ENCODE peak calls at places on chromosomes 16 and 17, in seven cellular contexts. One of them, this sample, is unnamed.

GRCh38 chr16:10738231-10739077 is 5.2 kb upstream of the NUBP1 start:
- DNase-seq in hepatocyte: peak; percentile 52
- DNase-seq in ovary: peak; percentile 37
- DNase-seq in sigmoid colon: peak; percentile 86
- DNase-seq in cardiac muscle cell: peak; percentile 74
- DNase-seq in IMR-90: peak; percentile 78
- DNase-seq in psoas muscle: peak; percentile 87
- DNase-seq in this sample: no peak

GRCh38 chr17:83185023-83186002 is 105.9 kb downstream of the METRNL start:
- DNase-seq in IMR-90: no peak
- DNase-seq in sigmoid colon: peak; percentile 63
- DNase-seq in ovary: no peak
- DNase-seq in hepatocyte: no peak
- DNase-seq in psoas muscle: no peak
- DNase-seq in cardiac muscle cell: no peak
- DNase-seq in this sample: no peak

GRCh38 chr16:23691483-23692189 is 12.9 kb downstream of the PLK1 start:
- DNase-seq in cardiac muscle cell: peak; percentile 35
- DNase-seq in ovary: no peak
- DNase-seq in psoas muscle: no peak
- DNase-seq in hepatocyte: no peak
- DNase-seq in IMR-90: no peak
- DNase-seq in sigmoid colon: no peak
- DNase-seq in this sample: no peak

GRCh38 chr17:28897769-28898259 is 281 bp upstream of the FLOT2 start:
- DNase-seq in psoas muscle: no peak
- DNase-seq in IMR-90: no peak
- DNase-seq in sigmoid colon: peak; percentile 79
- DNase-seq in hepatocyte: no peak
- DNase-seq in cardiac muscle cell: no peak
- DNase-seq in ovary: no peak
- DNase-seq in this sample: peak; percentile 28

GRCh38 chr17:72387487-72387886 is 266.7 kb downstream of the SOX9 start:
- DNase-seq in cardiac muscle cell: peak; percentile 85
- DNase-seq in psoas muscle: no peak
- DNase-seq in hepatocyte: peak; percentile 57
- DNase-seq in ovary: no peak
- DNase-seq in IMR-90: peak; percentile 96
- DNase-seq in sigmoid colon: no peak
- DNase-seq in this sample: peak; percentile 86

GRCh38 chr17:21495281-21495680 is 119.1 kb downstream of the KCNJ12 start:
- DNase-seq in psoas muscle: no peak
- DNase-seq in sigmoid colon: no peak
- DNase-seq in IMR-90: no peak
- DNase-seq in cardiac muscle cell: no peak
- DNase-seq in hepatocyte: no peak
- DNase-seq in ovary: no peak
- DNase-seq in this sample: no peak

GRCh38 chr17:83065660-83066542 is 13.5 kb upstream of the METRNL start:
- DNase-seq in sigmoid colon: peak; percentile 39
- DNase-seq in IMR-90: no peak
- DNase-seq in psoas muscle: no peak
- DNase-seq in ovary: peak; percentile 17
- DNase-seq in cardiac muscle cell: no peak
- DNase-seq in hepatocyte: no peak
- DNase-seq in this sample: no peak

GRCh38 chr17:57293077-57293476 is 36.8 kb downstream of the MSI2 start:
- DNase-seq in sigmoid colon: no peak
- DNase-seq in psoas muscle: no peak
- DNase-seq in cardiac muscle cell: no peak
- DNase-seq in ovary: no peak
- DNase-seq in IMR-90: no peak
- DNase-seq in hepatocyte: peak; percentile 62
- DNase-seq in this sample: no peak

GRCh38 chr16:4787068-4787467 is 1.1 kb downstream of the SEPTIN12 start:
- DNase-seq in cardiac muscle cell: no peak
- DNase-seq in psoas muscle: no peak
- DNase-seq in IMR-90: no peak
- DNase-seq in ovary: no peak
- DNase-seq in hepatocyte: no peak
- DNase-seq in sigmoid colon: no peak
- DNase-seq in this sample: no peak
- TF ChIP-seq CTCF in cardiac muscle cell: no peak
- TF ChIP-seq CTCF in psoas muscle: no peak
- TF ChIP-seq CTCF in IMR-90: no peak
- TF ChIP-seq CTCF in ovary: no peak
- TF ChIP-seq CTCF in hepatocyte: no peak
- TF ChIP-seq CTCF in sigmoid colon: no peak
- TF ChIP-seq CTCF in this sample: no peak

GRCh38 chr17:7285679-7286078 is 4.2 kb downstream of the SLC2A4 start:
- DNase-seq in psoas muscle: no peak
- DNase-seq in IMR-90: no peak
- DNase-seq in ovary: no peak
- DNase-seq in cardiac muscle cell: no peak
- DNase-seq in hepatocyte: no peak
- DNase-seq in sigmoid colon: no peak
- DNase-seq in this sample: no peak
- H3K4me1 ChIP-seq in psoas muscle: peaks cover 30% of the 10 kb centered on the region
- H3K4me1 ChIP-seq in IMR-90: peaks cover 2% of the 10 kb centered on the region
- H3K4me1 ChIP-seq in ovary: peaks cover 6% of the 10 kb centered on the region
- H3K4me1 ChIP-seq in cardiac muscle cell: peaks cover 2% of the 10 kb centered on the region
- H3K4me1 ChIP-seq in hepatocyte: peaks cover 13% of the 10 kb centered on the region
- H3K4me1 ChIP-seq in sigmoid colon: peaks cover 57% of the 10 kb centered on the region
- H3K4me1 ChIP-seq in this sample: peaks cover 17% of the 10 kb centered on the region

DNA sequence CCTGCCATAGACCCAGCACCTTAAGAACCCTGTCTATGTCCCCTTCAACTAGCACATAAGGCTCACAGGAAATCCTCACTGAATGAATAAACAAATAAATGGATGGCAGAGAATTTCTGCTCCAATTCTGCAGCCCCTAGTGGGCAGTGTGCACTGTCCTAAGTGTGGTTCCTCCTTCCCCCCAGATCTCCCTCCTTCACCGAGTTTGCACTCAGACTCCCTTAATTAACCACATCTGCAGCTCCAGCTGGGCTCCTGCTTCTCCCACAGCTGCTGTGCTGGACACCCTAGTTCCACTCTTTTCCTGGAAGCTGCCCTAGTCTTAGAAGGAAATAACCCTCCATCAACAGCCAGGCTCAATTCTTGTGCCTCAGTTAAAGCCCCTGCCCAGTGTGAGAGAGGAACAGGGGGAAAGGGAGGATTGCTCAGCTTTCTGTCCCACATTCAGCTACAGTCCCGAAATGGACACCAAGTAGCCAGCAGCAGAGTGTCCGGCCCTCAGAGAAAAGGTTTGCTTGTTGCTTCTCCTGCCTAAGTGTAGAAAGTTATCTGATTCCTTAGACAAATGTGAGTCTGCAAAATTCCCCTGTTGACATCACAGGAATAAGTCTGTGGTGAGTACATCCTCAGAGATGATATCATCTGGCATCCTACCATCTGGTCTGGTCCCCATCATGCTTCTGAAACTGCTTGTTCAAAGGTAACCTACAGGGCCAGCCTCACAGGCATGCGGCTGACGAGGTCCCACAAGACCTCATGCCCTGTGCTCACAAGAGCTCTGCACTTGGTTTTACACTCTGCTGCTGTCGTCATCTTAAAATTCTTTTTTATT is 12.3 kb downstream of the LRRC3C start:
- DNase-seq in cardiac muscle cell: peak; percentile 72
- DNase-seq in sigmoid colon: no peak
- DNase-seq in IMR-90: peak; percentile 98
- DNase-seq in hepatocyte: peak; percentile 68
- DNase-seq in psoas muscle: no peak
- DNase-seq in ovary: no peak
- DNase-seq in this sample: no peak
- TF ChIP-seq CTCF in cardiac muscle cell: peak; percentile 58
- TF ChIP-seq CTCF in sigmoid colon: no peak
- TF ChIP-seq CTCF in IMR-90: peak; percentile 66
- TF ChIP-seq CTCF in hepatocyte: peak; percentile 47
- TF ChIP-seq CTCF in psoas muscle: peak; percentile 10
- TF ChIP-seq CTCF in ovary: no peak
- TF ChIP-seq CTCF in this sample: no peak

DNA sequence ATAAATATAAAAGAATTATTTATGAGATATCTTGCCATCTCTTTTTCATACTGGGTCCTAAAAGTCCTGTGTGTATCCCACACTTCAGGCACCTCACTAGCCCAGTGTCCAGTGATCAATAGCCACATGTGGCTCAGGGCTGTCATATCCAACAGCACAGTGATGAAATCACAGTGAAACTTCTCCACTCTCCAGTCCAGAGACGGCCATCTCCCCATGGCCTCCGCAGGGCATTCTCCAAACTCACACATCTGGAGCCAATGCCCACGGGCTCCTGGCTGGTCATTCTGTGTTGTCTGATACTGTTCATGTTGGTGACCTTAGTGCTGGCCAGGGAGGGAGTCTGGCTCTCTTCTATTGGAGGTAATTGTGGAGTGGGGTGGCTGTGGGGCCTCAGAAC is 125.2 kb upstream of the SDK2 start:
- DNase-seq in IMR-90: no peak
- DNase-seq in sigmoid colon: no peak
- DNase-seq in cardiac muscle cell: no peak
- DNase-seq in psoas muscle: no peak
- DNase-seq in ovary: no peak
- DNase-seq in hepatocyte: no peak
- DNase-seq in this sample: no peak
- H3K4me1 ChIP-seq in IMR-90: no peaks in the 10 kb centered on the region
- H3K4me1 ChIP-seq in sigmoid colon: peaks cover 14% of the 10 kb centered on the region
- H3K4me1 ChIP-seq in cardiac muscle cell: no peaks in the 10 kb centered on the region
- H3K4me1 ChIP-seq in psoas muscle: no peaks in the 10 kb centered on the region
- H3K4me1 ChIP-seq in ovary: peaks cover 3% of the 10 kb centered on the region
- H3K4me1 ChIP-seq in hepatocyte: peaks cover 7% of the 10 kb centered on the region
- H3K4me1 ChIP-seq in this sample: no peaks in the 10 kb centered on the region

GRCh38 chr17:81403671-81404534 is 8.6 kb downstream of the BAHCC1 start:
- DNase-seq in psoas muscle: peak; percentile 43
- DNase-seq in hepatocyte: no peak
- DNase-seq in ovary: no peak
- DNase-seq in cardiac muscle cell: no peak
- DNase-seq in IMR-90: no peak
- DNase-seq in sigmoid colon: no peak
- DNase-seq in this sample: peak; percentile 71
- TF ChIP-seq CTCF in psoas muscle: no peak
- TF ChIP-seq CTCF in hepatocyte: no peak
- TF ChIP-seq CTCF in ovary: no peak
- TF ChIP-seq CTCF in cardiac muscle cell: no peak
- TF ChIP-seq CTCF in IMR-90: no peak
- TF ChIP-seq CTCF in sigmoid colon: no peak
- TF ChIP-seq CTCF in this sample: no peak

GRCh38 chr16:11794447-11794846 is 2.6 kb downstream of the ZC3H7A start:
- DNase-seq in cardiac muscle cell: no peak
- DNase-seq in hepatocyte: no peak
- DNase-seq in ovary: no peak
- DNase-seq in sigmoid colon: no peak
- DNase-seq in psoas muscle: no peak
- DNase-seq in IMR-90: no peak
- DNase-seq in this sample: no peak
- H3K4me1 ChIP-seq in cardiac muscle cell: peaks cover 60% of the 10 kb centered on the region
- H3K4me1 ChIP-seq in hepatocyte: peaks cover 63% of the 10 kb centered on the region
- H3K4me1 ChIP-seq in ovary: peaks cover 11% of the 10 kb centered on the region
- H3K4me1 ChIP-seq in sigmoid colon: peaks cover 62% of the 10 kb centered on the region
- H3K4me1 ChIP-seq in psoas muscle: peaks cover 72% of the 10 kb centered on the region
- H3K4me1 ChIP-seq in IMR-90: peaks cover 21% of the 10 kb centered on the region
- H3K4me1 ChIP-seq in this sample: peaks cover 19% of the 10 kb centered on the region

GRCh38 chr17:75182569-75183436 is at the start of gene SUMO2:
- DNase-seq in cardiac muscle cell: peak; percentile 98
- DNase-seq in psoas muscle: peak; percentile 95
- DNase-seq in hepatocyte: peak; percentile 98
- DNase-seq in ovary: peak; percentile 98
- DNase-seq in sigmoid colon: peak; percentile 97
- DNase-seq in IMR-90: peak; percentile 94
- DNase-seq in this sample: peak; percentile 97
- TF ChIP-seq CTCF in cardiac muscle cell: peak; percentile 25
- TF ChIP-seq CTCF in psoas muscle: peak; percentile 38
- TF ChIP-seq CTCF in hepatocyte: no peak
- TF ChIP-seq CTCF in ovary: peak; percentile 40
- TF ChIP-seq CTCF in sigmoid colon: peak; percentile 46
- TF ChIP-seq CTCF in IMR-90: peak; percentile 33
- TF ChIP-seq CTCF in this sample: no peak

DNA sequence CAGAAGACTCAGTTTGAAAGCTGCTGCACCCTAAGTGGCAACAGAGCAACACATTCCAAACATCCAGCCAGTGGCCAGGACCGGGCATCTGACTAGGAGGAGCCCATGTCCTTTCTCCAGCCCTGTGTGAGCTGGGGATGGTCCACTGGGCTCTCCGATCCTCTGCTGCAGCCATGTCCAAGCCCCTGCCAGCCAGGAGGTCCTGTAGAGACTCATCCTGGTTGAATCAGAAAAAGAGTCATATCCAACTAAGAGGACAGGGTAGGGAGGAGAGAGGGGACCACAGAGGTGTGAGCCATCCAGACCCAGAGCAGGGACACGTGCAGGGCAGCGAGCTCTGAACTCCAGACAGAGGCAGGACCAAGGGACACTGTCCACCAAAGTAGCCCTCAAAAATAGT is 163.0 kb upstream of the CDH5 start:
- DNase-seq in ovary: no peak
- DNase-seq in cardiac muscle cell: no peak
- DNase-seq in hepatocyte: no peak
- DNase-seq in psoas muscle: no peak
- DNase-seq in sigmoid colon: no peak
- DNase-seq in IMR-90: no peak
- DNase-seq in this sample: no peak
- H3K4me1 ChIP-seq in ovary: no peaks in the 10 kb centered on the region
- H3K4me1 ChIP-seq in cardiac muscle cell: no peaks in the 10 kb centered on the region
- H3K4me1 ChIP-seq in hepatocyte: no peaks in the 10 kb centered on the region
- H3K4me1 ChIP-seq in psoas muscle: no peaks in the 10 kb centered on the region
- H3K4me1 ChIP-seq in sigmoid colon: no peaks in the 10 kb centered on the region
- H3K4me1 ChIP-seq in IMR-90: peaks cover 4% of the 10 kb centered on the region
- H3K4me1 ChIP-seq in this sample: peaks cover 39% of the 10 kb centered on the region

GRCh38 chr17:3447625-3448024 is 14.0 kb upstream of the OR1E2 start:
- DNase-seq in IMR-90: no peak
- DNase-seq in psoas muscle: no peak
- DNase-seq in hepatocyte: peak; percentile 10
- DNase-seq in ovary: no peak
- DNase-seq in sigmoid colon: no peak
- DNase-seq in cardiac muscle cell: peak; percentile 2
- DNase-seq in this sample: peak; percentile 10
- TF ChIP-seq CTCF in IMR-90: no peak
- TF ChIP-seq CTCF in psoas muscle: no peak
- TF ChIP-seq CTCF in hepatocyte: no peak
- TF ChIP-seq CTCF in ovary: no peak
- TF ChIP-seq CTCF in sigmoid colon: no peak
- TF ChIP-seq CTCF in cardiac muscle cell: no peak
- TF ChIP-seq CTCF in this sample: peak; percentile 21

GRCh38 chr16:68512742-68513141 is 26.3 kb upstream of the ZFP90 start:
- DNase-seq in sigmoid colon: no peak
- DNase-seq in psoas muscle: no peak
- DNase-seq in ovary: no peak
- DNase-seq in cardiac muscle cell: no peak
- DNase-seq in IMR-90: no peak
- DNase-seq in hepatocyte: no peak
- DNase-seq in this sample: no peak

GRCh38 chr16:68519225-68519745 is 19.8 kb upstream of the ZFP90 start:
- DNase-seq in sigmoid colon: no peak
- DNase-seq in IMR-90: no peak
- DNase-seq in psoas muscle: no peak
- DNase-seq in cardiac muscle cell: no peak
- DNase-seq in ovary: no peak
- DNase-seq in hepatocyte: no peak
- DNase-seq in this sample: no peak

GRCh38 chr16:68520649-68521086 is 18.4 kb upstream of the ZFP90 start:
- DNase-seq in ovary: peak; percentile 79
- DNase-seq in cardiac muscle cell: peak; percentile 79
- DNase-seq in IMR-90: peak; percentile 66
- DNase-seq in hepatocyte: peak; percentile 96
- DNase-seq in psoas muscle: peak; percentile 82
- DNase-seq in sigmoid colon: peak; percentile 92
- DNase-seq in this sample: peak; percentile 89

GRCh38 chr16:68514511-68514910 is 24.6 kb upstream of the ZFP90 start:
- DNase-seq in ovary: no peak
- DNase-seq in sigmoid colon: no peak
- DNase-seq in IMR-90: no peak
- DNase-seq in psoas muscle: no peak
- DNase-seq in hepatocyte: no peak
- DNase-seq in cardiac muscle cell: no peak
- DNase-seq in this sample: no peak

GRCh38 chr16:68517606-68518161 is 21.4 kb upstream of the ZFP90 start:
- DNase-seq in ovary: no peak
- DNase-seq in hepatocyte: no peak
- DNase-seq in sigmoid colon: no peak
- DNase-seq in IMR-90: no peak
- DNase-seq in cardiac muscle cell: no peak
- DNase-seq in psoas muscle: no peak
- DNase-seq in this sample: no peak
- H3K4me1 ChIP-seq in ovary: no peaks in the 10 kb centered on the region
- H3K4me1 ChIP-seq in hepatocyte: no peaks in the 10 kb centered on the region
- H3K4me1 ChIP-seq in sigmoid colon: peaks cover 7% of the 10 kb centered on the region
- H3K4me1 ChIP-seq in IMR-90: no peaks in the 10 kb centered on the region
- H3K4me1 ChIP-seq in cardiac muscle cell: peaks cover 7% of the 10 kb centered on the region
- H3K4me1 ChIP-seq in psoas muscle: no peaks in the 10 kb centered on the region
- H3K4me1 ChIP-seq in this sample: no peaks in the 10 kb centered on the region